ENCODE peak calls at places on chromosomes 1 and 21, in five cellular contexts. J is OCI-LY7; E is stimulated activated effector memory CD8-positive, alpha-beta T cell treated with anti-CD3 and anti-CD28 coated beads, Interleukin-12 subunit alpha, Interleukin-12 subunit beta, amount 100 ng/mL, for 72 hours; S is NCI-H460; B is SJSA1. K is an unnamed sample.

GRCh38 chr1:55214214-55214902 is 806 bp downstream of the USP24 start:
- DNase-seq in J (peak), E (peak), S (no peak), B (peak), K (peak)

GRCh38 chr21:44521928-44522752 is 17.9 kb downstream of the KRTAP10-1 start:
- DNase-seq in J (no peak), E (no peak), S (no peak), B (no peak), K (no peak)

GRCh38 chr1:193306430-193306829 is 120.0 kb upstream of the B3GALT2 start:
- DNase-seq in J (no peak), E (no peak), S (no peak), B (no peak), K (no peak)

GRCh38 chr1:238485062-238485905 is 594.6 kb upstream of the ZP4 start:
- DNase-seq in J (no peak), E (no peak), S (peak), B (peak), K (no peak)

GRCh38 chr21:29538115-29538514 is 239.4 kb downstream of the BACH1 start:
- DNase-seq in J (no peak), E (no peak), S (no peak), B (peak), K (no peak)

GRCh38 chr1:32249831-32250525 is 1.1 kb upstream of the LCK start:
- DNase-seq in J (peak), E (peak), S (no peak), B (no peak), K (no peak)

GRCh38 chr1:89545264-89546038 is 20.8 kb downstream of the LRRC8B start:
- DNase-seq in J (no peak), E (peak), S (no peak), B (no peak), K (no peak)

GRCh38 chr21:45279446-45280177 is 8.1 kb downstream of the POFUT2 start:
- DNase-seq in J (no peak), E (no peak), S (no peak), B (no peak), K (no peak)

GRCh38 chr1:32048440-32048839 is 24.3 kb upstream of the TMEM39B start:
- DNase-seq in J (no peak), E (no peak), S (no peak), B (no peak), K (no peak)

K was measured in PC-9.